ENCODE peak calls at places on chromosomes 11 and 22, in four cellular contexts. F is AG20443; L is stimulated activated CD4-positive, alpha-beta T cell treated with anti-CD3 and anti-CD28 coated beads, Interleukin-2, amount 100 ng/mL, for 48 hours; Y is NCI-H2171 treated with DMSO at 0.1 percent for 48 hours. R is an unnamed sample.

GRCh38 chr11:36023922-36024321 is 80.1 kb downstream of the LDLRAD3 start:
- DNase-seq in F (peak), L (no peak), Y (no peak), R (no peak)

GRCh38 chr22:44846726-44847275 is 94.4 kb downstream of the ARHGAP8 start:
- DNase-seq in F (no peak), L (no peak), Y (no peak), R (no peak)

GRCh38 chr11:69661413-69661715 is 13.8 kb downstream of the LTO1 start:
- DNase-seq in F (no peak), L (no peak), Y (no peak), R (no peak)

GRCh38 chr11:103051158-103051801 is 40.7 kb downstream of the DCUN1D5 start:
- DNase-seq in F (no peak), L (no peak), Y (no peak), R (no peak)

GRCh38 chr22:40610329-40610850 is 26.1 kb downstream of the MRTFA start:
- DNase-seq in F (no peak), L (no peak), Y (no peak), R (no peak)

GRCh38 chr11:12906501-12906900 is 102.6 kb upstream of the RASSF10 start:
- DNase-seq in F (peak), L (no peak), Y (no peak), R (no peak)

GRCh38 chr11:69878144-69878883 is 59.1 kb upstream of the FGF3 start:
- DNase-seq in F (no peak), L (no peak), Y (no peak), R (no peak)

GRCh38 chr11:360326-361280 is 8.7 kb upstream of the B4GALNT4 start:
- DNase-seq in F (peak), L (no peak), Y (no peak), R (no peak)

GRCh38 chr22:21067075-21067900 is 21.5 kb downstream of the LRRC74B start:
- DNase-seq in F (no peak), L (no peak), Y (no peak), R (no peak)

GRCh38 chr11:47731466-47731865 is 16.3 kb upstream of the AGBL2 start:
- DNase-seq in F (no peak), L (no peak), Y (no peak), R (no peak)

GRCh38 chr11:84498016-84498415 is 1129.1 kb downstream of the DLG2 start:
- DNase-seq in F (peak), L (no peak), Y (no peak), R (no peak)

GRCh38 chr22:28019360-28019759 is 100.3 kb upstream of the PITPNB start:
- DNase-seq in F (peak), L (no peak), Y (no peak), R (no peak)

GRCh38 chr11:64728757-64729365 is 5.9 kb upstream of the NRXN2 start:
- DNase-seq in F (no peak), L (no peak), Y (no peak), R (no peak)

GRCh38 chr11:64845125-64845735 is 777 bp upstream of the CDC42BPG start:
- DNase-seq in F (no peak), L (no peak), Y (no peak), R (no peak)

GRCh38 chr22:42596863-42597530 is 17.7 kb downstream of the POLDIP3 start:
- DNase-seq in F (no peak), L (no peak), Y (no peak), R (no peak)

GRCh38 chr22:47517062-47517461 is 754.6 kb downstream of the TBC1D22A start:
- DNase-seq in F (no peak), L (no peak), Y (no peak), R (no peak)

GRCh38 chr11:125593113-125593761 is 585 bp downstream of the STT3A start:
- DNase-seq in F (peak), L (no peak), Y (peak), R (no peak)

GRCh38 chr11:10654211-10655150 is 39.1 kb downstream of the IRAG1 start:
- DNase-seq in F (peak), L (peak), Y (no peak), R (peak)

GRCh38 chr22:26450453-26451185 is 21.6 kb downstream of the ASPHD2 start:
- DNase-seq in F (no peak), L (no peak), Y (peak), R (no peak)